ENCODE peak calls at places on chromosomes 13 and 19, in four cellular contexts. W is neural progenitor cell; E is CD4-positive, alpha-beta T cell; V is effector memory CD4-positive, alpha-beta T cell. A is an unnamed sample.

GRCh38 chr19:7522072-7522922 is at the start of gene MCOLN1:
- DNase-seq in W (peak; percentile 100), E (peak; percentile 99), V (peak; percentile 98), A (peak; percentile 99)

GRCh38 chr19:28744943-28745342 is 468.0 kb downstream of the UQCRFS1 start:
- DNase-seq in W (peak; percentile 48), E (no peak), V (no peak), A (no peak)

GRCh38 chr13:59948686-59949085 is 215.0 kb downstream of the DIAPH3 start:
- DNase-seq in W (no peak), E (no peak), V (no peak), A (no peak)

GRCh38 chr19:46198756-46199155 is 30.8 kb upstream of the IGFL1 start:
- DNase-seq in W (no peak), E (no peak), V (no peak), A (no peak)

GRCh38 chr19:54434112-54434861 is 14.7 kb upstream of the LENG8 start:
- DNase-seq in W (no peak), E (no peak), V (no peak), A (no peak)

GRCh38 chr19:2382530-2383222 is 22.6 kb downstream of the TMPRSS9 start:
- DNase-seq in W (no peak), E (no peak), V (no peak), A (no peak)

GRCh38 chr13:114314074-114314912 is at the start of gene CHAMP1:
- DNase-seq in W (peak; percentile 95), E (peak; percentile 77), V (peak; percentile 78), A (peak; percentile 86)

GRCh38 chr19:57776764-57777296 is 7.4 kb downstream of the ZNF586 start:
- DNase-seq in W (no peak), E (no peak), V (no peak), A (no peak)

GRCh38 chr19:15264061-15264932 is 32.0 kb upstream of the EPHX3 start:
- DNase-seq in W (peak; percentile 90), E (peak; percentile 61), V (peak; percentile 32), A (peak; percentile 62)

GRCh38 chr19:53183146-53183545 is 10.0 kb downstream of the ZNF665 start:
- DNase-seq in W (no peak), E (no peak), V (no peak), A (no peak)
- H3K27ac ChIP-seq in W (no peak overlapping the region), E (no peak overlapping the region), V (no peak overlapping the region), A (no peak overlapping the region)

GRCh38 chr13:43883636-43884035 is 3.9 kb downstream of the LACC1 start:
- DNase-seq in W (no peak), E (no peak), V (no peak), A (no peak)
- H3K27ac ChIP-seq in W (no peak overlapping the region), E (no peak overlapping the region), V (no peak overlapping the region), A (no peak overlapping the region)

GRCh38 chr19:41811036-41811435 is 14.6 kb downstream of the CEACAM3 start:
- DNase-seq in W (no peak), E (no peak), V (no peak), A (peak; percentile 20)
- H3K27ac ChIP-seq in W (no peak overlapping the region), E (no peak overlapping the region), V (no peak overlapping the region), A (no peak overlapping the region)

DNA sequence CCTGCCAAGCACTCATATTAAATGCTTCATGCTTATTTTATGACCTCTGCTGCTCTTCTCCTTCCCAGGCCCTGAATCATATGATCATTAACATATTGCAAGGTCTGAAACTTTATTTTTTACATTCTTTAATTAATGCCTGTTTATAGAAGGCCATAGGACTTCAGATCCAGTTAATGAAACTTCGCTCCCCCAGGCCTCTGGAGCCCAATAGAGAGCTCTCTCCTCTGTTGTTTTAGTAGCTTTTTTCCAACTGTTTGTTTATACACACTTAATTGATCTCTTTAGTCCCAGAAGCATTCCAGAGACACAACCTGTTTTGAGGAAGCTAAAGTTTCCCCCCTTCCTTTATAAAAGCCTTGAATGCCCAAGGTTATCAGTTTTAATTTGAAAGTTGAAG is 68.3 kb downstream of the DACH1 start:
- DNase-seq in W (peak; percentile 37), E (no peak), V (no peak), A (no peak)
- H3K27ac ChIP-seq in W (peak overlapping the region; percentile 78), E (no peak overlapping the region), V (no peak overlapping the region), A (no peak overlapping the region)

GRCh38 chr19:48717059-48717395 is 2.5 kb downstream of the MAMSTR start:
- DNase-seq in W (no peak), E (no peak), V (no peak), A (no peak)
- H3K27ac ChIP-seq in W (no peak overlapping the region), E (no peak overlapping the region), V (no peak overlapping the region), A (peak overlapping the region; percentile 77)